ENCODE peak calls at places on chromosomes 5 and 9, in eight cellular contexts. One of them, this sample, is unnamed.

GRCh38 chr5:146223179-146223578 is 19.8 kb downstream of the RBM27 start:
- DNase-seq in stomach: no peak
- DNase-seq in dorsolateral prefrontal cortex: no peak
- DNase-seq in upper lobe of right lung: no peak
- DNase-seq in AG04450: no peak
- DNase-seq in gastrocnemius medialis: no peak
- DNase-seq in CD8-positive, alpha-beta memory T cell: no peak
- DNase-seq in vagina: no peak
- DNase-seq in this sample: no peak

GRCh38 chr5:160742446-160742845 is 109.6 kb downstream of the ATP10B start:
- DNase-seq in stomach: no peak
- DNase-seq in dorsolateral prefrontal cortex: no peak
- DNase-seq in upper lobe of right lung: no peak
- DNase-seq in AG04450: no peak
- DNase-seq in gastrocnemius medialis: no peak
- DNase-seq in CD8-positive, alpha-beta memory T cell: no peak
- DNase-seq in vagina: no peak
- DNase-seq in this sample: no peak

GRCh38 chr9:129806126-129806525 is 3.1 kb downstream of the TOR1B start:
- DNase-seq in stomach: no peak
- DNase-seq in dorsolateral prefrontal cortex: no peak
- DNase-seq in upper lobe of right lung: no peak
- DNase-seq in AG04450: no peak
- DNase-seq in gastrocnemius medialis: no peak
- DNase-seq in CD8-positive, alpha-beta memory T cell: no peak
- DNase-seq in vagina: no peak
- DNase-seq in this sample: no peak

GRCh38 chr5:180074462-180074861 is 2.9 kb upstream of the RNF130 start:
- DNase-seq in stomach: no peak
- DNase-seq in dorsolateral prefrontal cortex: no peak
- DNase-seq in upper lobe of right lung: no peak
- DNase-seq in AG04450: no peak
- DNase-seq in gastrocnemius medialis: no peak
- DNase-seq in CD8-positive, alpha-beta memory T cell: no peak
- DNase-seq in vagina: no peak
- DNase-seq in this sample: no peak

GRCh38 chr5:81849769-81850367 is 99.0 kb upstream of the SSBP2 start:
- DNase-seq in stomach: no peak
- DNase-seq in dorsolateral prefrontal cortex: peak; percentile 34
- DNase-seq in upper lobe of right lung: no peak
- DNase-seq in AG04450: no peak
- DNase-seq in gastrocnemius medialis: no peak
- DNase-seq in CD8-positive, alpha-beta memory T cell: no peak
- DNase-seq in vagina: no peak
- DNase-seq in this sample: no peak

GRCh38 chr9:116959775-116960174 is 272.7 kb downstream of the TRIM32 start:
- DNase-seq in stomach: no peak
- DNase-seq in dorsolateral prefrontal cortex: peak; percentile 53
- DNase-seq in upper lobe of right lung: no peak
- DNase-seq in AG04450: no peak
- DNase-seq in gastrocnemius medialis: no peak
- DNase-seq in CD8-positive, alpha-beta memory T cell: no peak
- DNase-seq in vagina: no peak
- DNase-seq in this sample: no peak

GRCh38 chr5:115050860-115051259 is 118.8 kb downstream of the TRIM36 start:
- DNase-seq in stomach: no peak
- DNase-seq in dorsolateral prefrontal cortex: no peak
- DNase-seq in upper lobe of right lung: no peak
- DNase-seq in AG04450: no peak
- DNase-seq in gastrocnemius medialis: no peak
- DNase-seq in CD8-positive, alpha-beta memory T cell: no peak
- DNase-seq in vagina: no peak
- DNase-seq in this sample: no peak

GRCh38 chr5:45521067-45521466 is 175.1 kb downstream of the HCN1 start:
- DNase-seq in stomach: no peak
- DNase-seq in dorsolateral prefrontal cortex: no peak
- DNase-seq in upper lobe of right lung: no peak
- DNase-seq in AG04450: no peak
- DNase-seq in gastrocnemius medialis: no peak
- DNase-seq in CD8-positive, alpha-beta memory T cell: no peak
- DNase-seq in vagina: no peak
- DNase-seq in this sample: no peak

GRCh38 chr5:177592010-177592834 is at the start of gene TMED9:
- DNase-seq in stomach: peak; percentile 91
- DNase-seq in dorsolateral prefrontal cortex: peak; percentile 88
- DNase-seq in upper lobe of right lung: peak; percentile 94
- DNase-seq in AG04450: peak; percentile 29
- DNase-seq in gastrocnemius medialis: peak; percentile 71
- DNase-seq in CD8-positive, alpha-beta memory T cell: peak; percentile 89
- DNase-seq in vagina: no peak
- DNase-seq in this sample: peak; percentile 98

GRCh38 chr9:4297151-4297794 is 2.6 kb downstream of the GLIS3 start:
- DNase-seq in stomach: peak; percentile 67
- DNase-seq in dorsolateral prefrontal cortex: peak; percentile 58
- DNase-seq in upper lobe of right lung: peak; percentile 86
- DNase-seq in AG04450: no peak
- DNase-seq in gastrocnemius medialis: peak; percentile 70
- DNase-seq in CD8-positive, alpha-beta memory T cell: no peak
- DNase-seq in vagina: no peak
- DNase-seq in this sample: no peak

GRCh38 chr5:90551376-90551775 is 7.2 kb upstream of the ADGRV1 start:
- DNase-seq in stomach: no peak
- DNase-seq in dorsolateral prefrontal cortex: no peak
- DNase-seq in upper lobe of right lung: no peak
- DNase-seq in AG04450: no peak
- DNase-seq in gastrocnemius medialis: no peak
- DNase-seq in CD8-positive, alpha-beta memory T cell: no peak
- DNase-seq in vagina: no peak
- DNase-seq in this sample: no peak

GRCh38 chr5:145887217-145887616 is 14.4 kb upstream of the GRXCR2 start:
- DNase-seq in stomach: no peak
- DNase-seq in dorsolateral prefrontal cortex: no peak
- DNase-seq in upper lobe of right lung: no peak
- DNase-seq in AG04450: no peak
- DNase-seq in gastrocnemius medialis: no peak
- DNase-seq in CD8-positive, alpha-beta memory T cell: no peak
- DNase-seq in vagina: no peak
- DNase-seq in this sample: no peak

GRCh38 chr5:39697891-39698290 is 273.1 kb upstream of the DAB2 start:
- DNase-seq in stomach: no peak
- DNase-seq in dorsolateral prefrontal cortex: no peak
- DNase-seq in upper lobe of right lung: no peak
- DNase-seq in AG04450: no peak
- DNase-seq in gastrocnemius medialis: no peak
- DNase-seq in CD8-positive, alpha-beta memory T cell: no peak
- DNase-seq in vagina: no peak
- DNase-seq in this sample: no peak

GRCh38 chr5:72938206-72938605 is 17.6 kb upstream of the FCHO2 start:
- DNase-seq in stomach: no peak
- DNase-seq in dorsolateral prefrontal cortex: no peak
- DNase-seq in upper lobe of right lung: no peak
- DNase-seq in AG04450: no peak
- DNase-seq in gastrocnemius medialis: no peak
- DNase-seq in CD8-positive, alpha-beta memory T cell: no peak
- DNase-seq in vagina: no peak
- DNase-seq in this sample: no peak

GRCh38 chr5:133179405-133179804 is 127.6 kb downstream of the HSPA4 start:
- DNase-seq in stomach: no peak
- DNase-seq in dorsolateral prefrontal cortex: no peak
- DNase-seq in upper lobe of right lung: no peak
- DNase-seq in AG04450: no peak
- DNase-seq in gastrocnemius medialis: no peak
- DNase-seq in CD8-positive, alpha-beta memory T cell: no peak
- DNase-seq in vagina: no peak
- DNase-seq in this sample: no peak
- H3K27ac ChIP-seq in stomach: no peak overlapping the region
- H3K27ac ChIP-seq in dorsolateral prefrontal cortex: no peak overlapping the region
- H3K27ac ChIP-seq in upper lobe of right lung: no peak overlapping the region
- H3K27ac ChIP-seq in AG04450: no peak overlapping the region
- H3K27ac ChIP-seq in gastrocnemius medialis: no peak overlapping the region
- H3K27ac ChIP-seq in CD8-positive, alpha-beta memory T cell: no peak overlapping the region
- H3K27ac ChIP-seq in vagina: no peak overlapping the region
- H3K27ac ChIP-seq in this sample: no peak overlapping the region

GRCh38 chr9:111661150-111661801 is at the start of gene GNG10:
- DNase-seq in stomach: peak; percentile 62
- DNase-seq in dorsolateral prefrontal cortex: peak; percentile 51
- DNase-seq in upper lobe of right lung: peak; percentile 87
- DNase-seq in AG04450: no peak
- DNase-seq in gastrocnemius medialis: no peak
- DNase-seq in CD8-positive, alpha-beta memory T cell: peak; percentile 71
- DNase-seq in vagina: no peak
- DNase-seq in this sample: peak; percentile 94
- H3K27ac ChIP-seq in stomach: peak within 1 kb of the TSS; percentile 82
- H3K27ac ChIP-seq in dorsolateral prefrontal cortex: peak within 1 kb of the TSS; percentile 57
- H3K27ac ChIP-seq in upper lobe of right lung: peak within 1 kb of the TSS; percentile 75
- H3K27ac ChIP-seq in AG04450: peak within 1 kb of the TSS; percentile 39
- H3K27ac ChIP-seq in gastrocnemius medialis: peak within 1 kb of the TSS; percentile 67
- H3K27ac ChIP-seq in CD8-positive, alpha-beta memory T cell: peak within 1 kb of the TSS; percentile 62
- H3K27ac ChIP-seq in vagina: peak within 1 kb of the TSS; percentile 60
- H3K27ac ChIP-seq in this sample: peak within 1 kb of the TSS; percentile 79

GRCh38 chr9:75990905-75991304 is 100.4 kb downstream of the PCSK5 start:
- DNase-seq in stomach: no peak
- DNase-seq in dorsolateral prefrontal cortex: no peak
- DNase-seq in upper lobe of right lung: no peak
- DNase-seq in AG04450: no peak
- DNase-seq in gastrocnemius medialis: no peak
- DNase-seq in CD8-positive, alpha-beta memory T cell: no peak
- DNase-seq in vagina: no peak
- DNase-seq in this sample: no peak

GRCh38 chr9:75990181-75990580 is 99.7 kb downstream of the PCSK5 start:
- DNase-seq in stomach: no peak
- DNase-seq in dorsolateral prefrontal cortex: no peak
- DNase-seq in upper lobe of right lung: no peak
- DNase-seq in AG04450: no peak
- DNase-seq in gastrocnemius medialis: no peak
- DNase-seq in CD8-positive, alpha-beta memory T cell: no peak
- DNase-seq in vagina: no peak
- DNase-seq in this sample: no peak

GRCh38 chr9:75992480-75993206 is 102.2 kb downstream of the PCSK5 start:
- DNase-seq in stomach: no peak
- DNase-seq in dorsolateral prefrontal cortex: no peak
- DNase-seq in upper lobe of right lung: no peak
- DNase-seq in AG04450: no peak
- DNase-seq in gastrocnemius medialis: no peak
- DNase-seq in CD8-positive, alpha-beta memory T cell: no peak
- DNase-seq in vagina: no peak
- DNase-seq in this sample: no peak

GRCh38 chr9:75995066-75995465 is 104.6 kb downstream of the PCSK5 start:
- DNase-seq in stomach: no peak
- DNase-seq in dorsolateral prefrontal cortex: no peak
- DNase-seq in upper lobe of right lung: no peak
- DNase-seq in AG04450: no peak
- DNase-seq in gastrocnemius medialis: no peak
- DNase-seq in CD8-positive, alpha-beta memory T cell: no peak
- DNase-seq in vagina: no peak
- DNase-seq in this sample: no peak

DNA sequence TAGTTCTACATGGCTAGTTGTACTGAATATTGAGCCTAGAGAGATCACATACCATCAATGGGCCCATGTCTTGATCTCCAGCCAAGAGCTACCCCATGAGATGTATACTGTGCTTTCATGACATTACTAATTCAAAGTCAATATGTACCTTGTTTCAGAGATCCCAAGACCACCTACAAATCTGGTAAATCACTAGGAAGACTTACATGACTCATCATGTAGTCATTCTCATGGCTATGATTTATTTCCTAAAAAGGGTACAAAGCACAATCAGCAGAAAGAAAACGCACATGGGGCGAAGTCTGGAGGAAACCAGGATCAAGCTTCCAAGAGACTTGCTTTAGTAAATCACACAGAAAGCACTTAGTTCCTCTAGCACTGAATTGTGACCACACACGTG is 103.0 kb downstream of the PCSK5 start:
- DNase-seq in stomach: no peak
- DNase-seq in dorsolateral prefrontal cortex: no peak
- DNase-seq in upper lobe of right lung: no peak
- DNase-seq in AG04450: no peak
- DNase-seq in gastrocnemius medialis: no peak
- DNase-seq in CD8-positive, alpha-beta memory T cell: no peak
- DNase-seq in vagina: no peak
- DNase-seq in this sample: no peak
- H3K27ac ChIP-seq in stomach: no peak overlapping the region
- H3K27ac ChIP-seq in dorsolateral prefrontal cortex: no peak overlapping the region
- H3K27ac ChIP-seq in upper lobe of right lung: no peak overlapping the region
- H3K27ac ChIP-seq in AG04450: no peak overlapping the region
- H3K27ac ChIP-seq in gastrocnemius medialis: no peak overlapping the region
- H3K27ac ChIP-seq in CD8-positive, alpha-beta memory T cell: no peak overlapping the region
- H3K27ac ChIP-seq in vagina: no peak overlapping the region
- H3K27ac ChIP-seq in this sample: no peak overlapping the region

GRCh38 chr9:131635285-131635684 is 90.0 kb downstream of the PRRT1B start:
- DNase-seq in stomach: peak; percentile 81
- DNase-seq in dorsolateral prefrontal cortex: no peak
- DNase-seq in upper lobe of right lung: peak; percentile 90
- DNase-seq in AG04450: peak; percentile 92
- DNase-seq in gastrocnemius medialis: peak; percentile 75
- DNase-seq in CD8-positive, alpha-beta memory T cell: peak; percentile 88
- DNase-seq in vagina: no peak
- DNase-seq in this sample: no peak
- H3K27ac ChIP-seq in stomach: peak overlapping the region; percentile 85
- H3K27ac ChIP-seq in dorsolateral prefrontal cortex: peak overlapping the region; percentile 5
- H3K27ac ChIP-seq in upper lobe of right lung: peak overlapping the region; percentile 75
- H3K27ac ChIP-seq in AG04450: peak overlapping the region; percentile 61
- H3K27ac ChIP-seq in gastrocnemius medialis: peak overlapping the region; percentile 80
- H3K27ac ChIP-seq in CD8-positive, alpha-beta memory T cell: peak overlapping the region; percentile 55
- H3K27ac ChIP-seq in vagina: peak overlapping the region; percentile 90
- H3K27ac ChIP-seq in this sample: peak overlapping the region; percentile 84

This sample was measured in upper lobe of left lung.